ENCODE peak calls at places on chromosomes 1 and 21, in five cellular contexts. One of them, this sample, is unnamed.

GRCh38 chr1:20683614-20684013 is 22.4 kb upstream of the DDOST start:
- DNase-seq in Kasumi-1: no peak
- DNase-seq in progenitor cell of endocrine pancreas: no peak
- DNase-seq in GM12865: no peak
- DNase-seq in hepatocyte: no peak
- DNase-seq in this sample: no peak

GRCh38 chr1:109239580-109240068 is 9.7 kb upstream of the CELSR2 start:
- DNase-seq in Kasumi-1: peak
- DNase-seq in GM12865: peak
- DNase-seq in progenitor cell of endocrine pancreas: peak
- DNase-seq in hepatocyte: peak
- DNase-seq in this sample: peak

GRCh38 chr1:100959502-100960060 is 63.7 kb downstream of the SLC30A7 start:
- DNase-seq in hepatocyte: no peak
- DNase-seq in progenitor cell of endocrine pancreas: no peak
- DNase-seq in GM12865: no peak
- DNase-seq in Kasumi-1: no peak
- DNase-seq in this sample: no peak

GRCh38 chr1:37482796-37483744 is 8.7 kb downstream of the ZC3H12A start:
- DNase-seq in hepatocyte: no peak
- DNase-seq in GM12865: no peak
- DNase-seq in progenitor cell of endocrine pancreas: no peak
- DNase-seq in Kasumi-1: no peak
- DNase-seq in this sample: no peak

GRCh38 chr1:185156321-185156853 is 366 bp downstream of the TRMT1L start:
- DNase-seq in progenitor cell of endocrine pancreas: no peak
- DNase-seq in GM12865: peak
- DNase-seq in hepatocyte: no peak
- DNase-seq in Kasumi-1: peak
- DNase-seq in this sample: no peak

GRCh38 chr1:9426291-9426711 is 113.0 kb upstream of the SLC25A33 start:
- DNase-seq in Kasumi-1: peak
- DNase-seq in GM12865: peak
- DNase-seq in progenitor cell of endocrine pancreas: no peak
- DNase-seq in hepatocyte: no peak
- DNase-seq in this sample: peak

GRCh38 chr1:48947761-48948537 is 171.3 kb upstream of the BEND5 start:
- DNase-seq in GM12865: no peak
- DNase-seq in progenitor cell of endocrine pancreas: no peak
- DNase-seq in Kasumi-1: no peak
- DNase-seq in hepatocyte: no peak
- DNase-seq in this sample: no peak

GRCh38 chr1:55167224-55167623 is 47.9 kb downstream of the USP24 start:
- DNase-seq in hepatocyte: no peak
- DNase-seq in GM12865: no peak
- DNase-seq in Kasumi-1: no peak
- DNase-seq in progenitor cell of endocrine pancreas: no peak
- DNase-seq in this sample: no peak

GRCh38 chr1:152436593-152437338 is 22.7 kb upstream of the CRNN start:
- DNase-seq in progenitor cell of endocrine pancreas: no peak
- DNase-seq in Kasumi-1: no peak
- DNase-seq in GM12865: no peak
- DNase-seq in hepatocyte: no peak
- DNase-seq in this sample: no peak

GRCh38 chr1:228141871-228142615 is 2.0 kb downstream of the GUK1 start:
- DNase-seq in Kasumi-1: no peak
- DNase-seq in hepatocyte: no peak
- DNase-seq in progenitor cell of endocrine pancreas: no peak
- DNase-seq in GM12865: no peak
- DNase-seq in this sample: no peak

GRCh38 chr1:109547412-109548320 is 749 bp upstream of the GNAI3 start:
- DNase-seq in GM12865: peak
- DNase-seq in Kasumi-1: peak
- DNase-seq in hepatocyte: peak
- DNase-seq in progenitor cell of endocrine pancreas: no peak
- DNase-seq in this sample: no peak

GRCh38 chr1:168386949-168387586 is 106.4 kb downstream of the TBX19 start:
- DNase-seq in hepatocyte: peak
- DNase-seq in Kasumi-1: no peak
- DNase-seq in GM12865: peak
- DNase-seq in progenitor cell of endocrine pancreas: peak
- DNase-seq in this sample: peak

GRCh38 chr1:153944005-153944821 is 2.3 kb downstream of the DENND4B start:
- DNase-seq in hepatocyte: no peak
- DNase-seq in progenitor cell of endocrine pancreas: no peak
- DNase-seq in Kasumi-1: no peak
- DNase-seq in GM12865: no peak
- DNase-seq in this sample: no peak

GRCh38 chr1:244652699-244653438 is at the start of gene DESI2:
- DNase-seq in progenitor cell of endocrine pancreas: peak
- DNase-seq in GM12865: peak
- DNase-seq in Kasumi-1: peak
- DNase-seq in hepatocyte: peak
- DNase-seq in this sample: peak

GRCh38 chr1:236067854-236068454 is 3.1 kb upstream of the NID1 start:
- DNase-seq in Kasumi-1: no peak
- DNase-seq in hepatocyte: no peak
- DNase-seq in GM12865: no peak
- DNase-seq in progenitor cell of endocrine pancreas: no peak
- DNase-seq in this sample: peak

GRCh38 chr1:242017580-242018233 is 18.8 kb upstream of the MAP1LC3C start:
- DNase-seq in GM12865: peak
- DNase-seq in progenitor cell of endocrine pancreas: peak
- DNase-seq in hepatocyte: peak
- DNase-seq in Kasumi-1: peak
- DNase-seq in this sample: peak

GRCh38 chr21:45071396-45072165 is 2.8 kb upstream of the ADARB1 start:
- DNase-seq in GM12865: no peak
- DNase-seq in progenitor cell of endocrine pancreas: no peak
- DNase-seq in hepatocyte: no peak
- DNase-seq in Kasumi-1: no peak
- DNase-seq in this sample: no peak

GRCh38 chr1:40853113-40853999 is 8.8 kb downstream of the CITED4 start:
- DNase-seq in hepatocyte: no peak
- DNase-seq in GM12865: no peak
- DNase-seq in progenitor cell of endocrine pancreas: no peak
- DNase-seq in Kasumi-1: no peak
- DNase-seq in this sample: no peak

GRCh38 chr1:220809704-220810103 is 23.0 kb downstream of the MTARC1 start:
- DNase-seq in Kasumi-1: no peak
- DNase-seq in progenitor cell of endocrine pancreas: no peak
- DNase-seq in hepatocyte: no peak
- DNase-seq in GM12865: no peak
- DNase-seq in this sample: no peak